ENCODE peak calls at places on chromosomes 7 and 10, in ten cellular contexts. D is suprapubic skin, L is ovary, U is sigmoid colon, P is K562, O is HepG2, V is stomach, Z is transverse colon, R is esophagus muscularis mucosa, K is H1. X is an unnamed sample. For H3K4me1 and H3K36me3, the result is how much of the 10 kb centered on the place peaks cover.

GRCh38 chr7:24740821-24741220 is 16.4 kb downstream of the GSDME start:
- DNase-seq in D (no peak), L (no peak), U (no peak), P (no peak), O (no peak), V (no peak), Z (no peak), R (peak), K (no peak), X (no peak)

GRCh38 chr7:98186452-98187137 is 24.6 kb upstream of the BHLHA15 start:
- DNase-seq in D (no peak), L (no peak), U (no peak), P (no peak), O (no peak), V (no peak), Z (no peak), R (no peak), K (no peak), X (no peak)

GRCh38 chr7:130273863-130274262 is 7.2 kb downstream of the CPA2 start:
- DNase-seq in D (no peak), L (no peak), U (no peak), P (no peak), O (no peak), V (no peak), Z (no peak), R (peak), K (no peak), X (no peak)

GRCh38 chr7:80060218-80060806 is 74.3 kb upstream of the GNAI1 start:
- DNase-seq in D (no peak), L (no peak), U (no peak), P (no peak), O (peak), V (no peak), Z (no peak), R (no peak), K (no peak), X (no peak)

GRCh38 chr10:126476256-126476655 is 88.0 kb upstream of the ADAM12 start:
- DNase-seq in D (no peak), L (no peak), U (no peak), P (no peak), O (no peak), V (no peak), Z (no peak), R (peak), K (peak), X (no peak)

GRCh38 chr7:94182721-94183120 is 178.6 kb upstream of the BET1 start:
- DNase-seq in D (no peak), L (no peak), U (no peak), P (no peak), O (no peak), V (no peak), Z (no peak), R (no peak), K (no peak), X (no peak)

GRCh38 chr10:2543142-2543886 is 524.0 kb upstream of the PFKP start:
- DNase-seq in D (no peak), L (no peak), U (no peak), P (no peak), O (no peak), V (no peak), Z (no peak), R (no peak), K (no peak), X (no peak)

GRCh38 chr7:151866028-151866427 is 10.9 kb downstream of the PRKAG2 start:
- DNase-seq in D (no peak), L (no peak), U (no peak), P (no peak), O (no peak), V (no peak), Z (no peak), R (no peak), K (no peak), X (no peak)

GRCh38 chr7:143884978-143885559 is 16.9 kb downstream of the TCAF1 start:
- DNase-seq in D (no peak), L (peak), U (peak), P (peak), O (no peak), V (no peak), Z (no peak), R (peak), K (peak), X (no peak)

GRCh38 chr7:131554880-131555516 is 1.4 kb downstream of the PODXL start:
- DNase-seq in D (no peak), L (no peak), U (no peak), P (no peak), O (no peak), V (no peak), Z (no peak), R (no peak), K (no peak), X (no peak)

GRCh38 chr7:96699219-96699871 is 10.3 kb downstream of the SEM1 start:
- DNase-seq in D (no peak), L (no peak), U (no peak), P (no peak), O (peak), V (no peak), Z (no peak), R (no peak), K (no peak), X (no peak)

GRCh38 chr7:152674860-152675760 is 831 bp downstream of the XRCC2 start:
- DNase-seq in D (no peak), L (no peak), U (no peak), P (peak), O (peak), V (no peak), Z (no peak), R (no peak), K (no peak), X (no peak)

GRCh38 chr7:127704211-127704610 is 52.2 kb downstream of the SND1 start:
- DNase-seq in D (no peak), L (no peak), U (no peak), P (no peak), O (no peak), V (no peak), Z (no peak), R (no peak), K (no peak), X (no peak)

GRCh38 chr7:139422126-139422525 is 61.3 kb downstream of the KLRG2 start:
- DNase-seq in D (no peak), L (no peak), U (peak), P (peak), O (no peak), V (no peak), Z (no peak), R (no peak), K (no peak), X (no peak)

GRCh38 chr7:155878250-155878649 is 66.0 kb upstream of the SHH start:
- DNase-seq in D (no peak), L (no peak), U (peak), P (no peak), O (no peak), V (no peak), Z (no peak), R (no peak), K (peak), X (no peak)

GRCh38 chr10:124636271-124636993 is 107.7 kb downstream of the FAM53B start:
- DNase-seq in D (no peak), L (no peak), U (no peak), P (no peak), O (no peak), V (no peak), Z (no peak), R (no peak), K (no peak), X (no peak)

GRCh38 chr10:7819126-7819470 is 793 bp downstream of the TAF3 start:
- DNase-seq in D (no peak), L (peak), U (no peak), P (peak), O (peak), V (peak), Z (peak), R (no peak), K (peak), X (no peak)

GRCh38 chr10:95697429-95697828 is 3.7 kb upstream of the TCTN3 start:
- DNase-seq in D (no peak), L (no peak), U (no peak), P (no peak), O (no peak), V (no peak), Z (no peak), R (no peak), K (no peak), X (peak)

GRCh38 chr7:121544726-121545125 is 148.6 kb upstream of the FAM3C start:
- DNase-seq in D (no peak), L (peak), U (no peak), P (no peak), O (peak), V (no peak), Z (no peak), R (no peak), K (no peak), X (no peak)

GRCh38 chr7:128037880-128038619 is 6.8 kb upstream of the LRRC4 start:
- DNase-seq in D (no peak), L (no peak), U (no peak), P (no peak), O (no peak), V (no peak), Z (no peak), R (no peak), K (no peak), X (no peak)

GRCh38 chr10:80407836-80408197 is 534 bp upstream of the PRXL2A start:
- DNase-seq in D (no peak), L (peak), U (no peak), P (no peak), O (peak), V (no peak), Z (peak), R (no peak), K (peak), X (no peak)

GRCh38 chr10:68075550-68076004 is 494 bp upstream of the HERC4 start:
- DNase-seq in D (no peak), L (no peak), U (no peak), P (no peak), O (no peak), V (no peak), Z (no peak), R (no peak), K (no peak), X (no peak)

GRCh38 chr10:580796-581195 is 108.7 kb downstream of the DIP2C start:
- DNase-seq in D (peak), L (no peak), U (no peak), P (no peak), O (no peak), V (no peak), Z (no peak), R (no peak), K (no peak), X (peak)

GRCh38 chr10:23094786-23095403 is 484 bp upstream of the MSRB2 start:
- DNase-seq in D (no peak), L (no peak), U (no peak), P (no peak), O (no peak), V (no peak), Z (no peak), R (no peak), K (no peak), X (no peak)

GRCh38 chr10:104485632-104486031 is 132.0 kb downstream of the CFAP58 start:
- DNase-seq in D (no peak), L (no peak), U (no peak), P (peak), O (no peak), V (no peak), Z (no peak), R (no peak), K (no peak), X (no peak)

GRCh38 chr10:62584216-62584615 is 210.0 kb downstream of the ZNF365 start:
- DNase-seq in D (no peak), L (no peak), U (no peak), P (no peak), O (no peak), V (no peak), Z (no peak), R (peak), K (no peak), X (no peak)

GRCh38 chr7:148419856-148420508 is 170.6 kb upstream of the C7orf33 start:
- DNase-seq in D (no peak), L (no peak), U (no peak), P (no peak), O (no peak), V (no peak), Z (no peak), R (no peak), K (no peak), X (no peak)

GRCh38 chr7:101518348-101518747 is 110.7 kb downstream of the MYL10 start:
- DNase-seq in D (no peak), L (no peak), U (no peak), P (no peak), O (no peak), V (no peak), Z (no peak), R (no peak), K (no peak), X (no peak)

GRCh38 chr7:28207486-28208158 is 27.0 kb upstream of the JAZF1 start:
- DNase-seq in D (no peak), L (no peak), U (no peak), P (no peak), O (no peak), V (no peak), Z (no peak), R (no peak), K (no peak), X (no peak)

GRCh38 chr10:129005804-129006203 is 461.2 kb upstream of the MGMT start:
- DNase-seq in D (no peak), L (no peak), U (no peak), P (no peak), O (no peak), V (no peak), Z (no peak), R (peak), K (no peak), X (no peak)

GRCh38 chr10:126253613-126254002 is 134.7 kb downstream of the ADAM12 start:
- DNase-seq in D (no peak), L (peak), U (no peak), P (no peak), O (no peak), V (no peak), Z (no peak), R (no peak), K (no peak), X (no peak)

GRCh38 chr7:157785486-157786186 is 448.8 kb downstream of the DNAJB6 start:
- DNase-seq in D (no peak), L (no peak), U (no peak), P (no peak), O (no peak), V (no peak), Z (no peak), R (no peak), K (no peak), X (no peak)

GRCh38 chr7:28343462-28343861 is 68.9 kb upstream of the CREB5 start:
- DNase-seq in D (no peak), L (no peak), U (no peak), P (no peak), O (no peak), V (no peak), Z (no peak), R (no peak), K (no peak), X (no peak)

GRCh38 chr7:16891874-16892620 is 10.3 kb upstream of the AGR3 start:
- DNase-seq in D (no peak), L (no peak), U (no peak), P (no peak), O (no peak), V (no peak), Z (no peak), R (no peak), K (no peak), X (no peak)

GRCh38 chr7:107103369-107103768 is 58.9 kb downstream of the PRKAR2B start:
- DNase-seq in D (no peak), L (no peak), U (no peak), P (no peak), O (no peak), V (no peak), Z (no peak), R (no peak), K (no peak), X (no peak)

GRCh38 chr7:33854178-33854577 is 51.2 kb upstream of the BMPER start:
- DNase-seq in D (no peak), L (no peak), U (no peak), P (no peak), O (no peak), V (no peak), Z (no peak), R (peak), K (no peak), X (no peak)

GRCh38 chr10:98361131-98361633 is 53.8 kb downstream of the PYROXD2 start:
- DNase-seq in D (peak), L (peak), U (peak), P (peak), O (no peak), V (peak), Z (peak), R (peak), K (no peak), X (peak)

GRCh38 chr10:2798340-2798739 is 269.0 kb upstream of the PFKP start:
- DNase-seq in D (no peak), L (no peak), U (no peak), P (no peak), O (no peak), V (no peak), Z (no peak), R (no peak), K (no peak), X (no peak)

DNA sequence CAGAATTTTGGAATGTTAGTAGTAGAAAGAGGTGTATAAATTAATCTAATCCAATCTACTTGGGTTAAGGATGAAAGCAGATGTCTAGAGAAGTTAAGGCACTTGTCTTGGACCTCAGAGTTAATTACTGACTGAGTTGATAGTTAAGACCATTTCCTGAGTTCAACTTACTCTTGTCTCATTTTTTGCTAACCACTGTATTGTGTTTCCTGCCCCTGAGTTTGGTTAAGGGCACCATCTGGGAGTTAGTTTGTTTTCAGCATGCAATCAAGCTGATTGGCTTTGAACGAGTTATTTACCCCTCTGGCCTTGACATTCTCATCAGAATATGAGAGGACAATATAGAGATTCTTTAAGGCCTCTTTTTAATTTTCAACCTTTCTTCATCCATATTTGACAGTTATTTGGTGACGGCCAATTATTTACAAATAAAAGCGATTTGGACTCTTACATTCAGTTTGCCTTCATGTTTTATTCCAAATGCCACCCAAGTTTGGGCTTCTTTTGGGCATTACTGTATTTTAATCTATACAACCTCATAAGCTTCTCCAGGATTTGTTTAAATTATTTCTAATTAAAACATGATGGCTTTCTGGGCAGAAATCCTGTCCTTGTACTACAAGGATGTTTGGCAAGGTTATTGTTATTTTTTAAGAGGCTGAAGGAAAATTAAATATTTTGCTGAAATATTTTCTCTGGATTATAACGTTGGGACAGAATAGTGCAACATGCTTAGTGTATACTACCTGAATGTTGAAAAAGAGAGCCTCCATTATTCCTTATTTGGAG is 225.0 kb downstream of the CACNB2 start:
- DNase-seq in D (no peak), L (no peak), U (no peak), P (no peak), O (no peak), V (no peak), Z (no peak), R (no peak), K (no peak), X (no peak)
- H3K4me1 ChIP-seq in D (under half), L (under half), U (under half), P (under half), O (under half), V (under half), Z (under half), R (half or more), K (under half), X (under half)

DNA sequence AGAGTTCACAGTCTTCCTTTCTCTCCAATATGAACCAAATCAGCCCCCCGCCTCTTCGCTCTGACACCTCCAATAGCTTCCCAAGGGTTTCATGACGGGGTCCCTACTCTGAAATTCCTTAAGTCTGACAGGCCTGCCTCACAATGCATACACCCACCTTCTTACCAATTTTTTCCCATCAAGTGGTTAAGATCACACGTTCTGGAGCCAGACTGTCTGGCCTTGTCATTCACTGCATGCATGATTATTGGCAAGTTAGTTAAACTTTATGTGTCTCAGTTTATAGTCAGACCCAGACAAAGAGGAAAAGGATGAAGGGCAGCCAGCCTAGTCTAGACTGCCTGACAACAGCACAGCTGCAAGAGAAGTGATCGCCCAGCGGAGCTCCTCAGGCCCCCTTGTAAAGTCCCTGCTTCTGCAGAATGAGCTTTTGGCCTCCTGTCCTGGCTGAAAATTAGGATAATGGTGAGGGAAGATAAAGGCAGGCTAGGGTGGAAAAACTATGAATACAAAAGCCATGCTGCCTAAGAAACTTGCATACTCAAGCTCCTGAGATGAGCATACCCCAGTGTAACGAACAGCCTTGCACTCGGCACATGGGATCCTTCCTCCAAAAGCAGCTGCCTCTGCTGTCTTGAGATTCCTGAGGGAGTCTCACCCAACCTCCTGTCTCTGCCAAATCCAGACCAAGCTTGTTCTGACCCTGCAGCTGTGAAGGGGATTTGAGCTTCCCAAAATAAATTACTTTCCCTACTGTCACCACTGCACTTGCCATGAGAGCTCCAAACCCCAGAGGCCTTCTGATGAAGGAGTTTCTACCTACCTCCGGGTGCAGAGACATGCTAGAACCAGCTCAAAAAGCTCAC is 26.6 kb upstream of the MRLN start:
- DNase-seq in D (no peak), L (no peak), U (no peak), P (no peak), O (no peak), V (no peak), Z (no peak), R (no peak), K (no peak), X (no peak)
- TF ChIP-seq EP300 in D (no peak), L (no peak), U (no peak), P (no peak), O (no peak), V (no peak), Z (no peak), R (no peak), K (no peak), X (no peak)

GRCh38 chr10:103428989-103429643 is 23.1 kb downstream of the CALHM2 start:
- DNase-seq in D (no peak), L (no peak), U (no peak), P (no peak), O (no peak), V (no peak), Z (no peak), R (no peak), K (no peak), X (no peak)

GRCh38 chr10:103433858-103434257 is 18.3 kb downstream of the CALHM2 start:
- DNase-seq in D (no peak), L (peak), U (no peak), P (no peak), O (no peak), V (no peak), Z (no peak), R (no peak), K (no peak), X (peak)

GRCh38 chr10:103427866-103428265 is 24.3 kb downstream of the CALHM2 start:
- DNase-seq in D (no peak), L (no peak), U (no peak), P (no peak), O (no peak), V (no peak), Z (no peak), R (no peak), K (no peak), X (no peak)

GRCh38 chr10:103429647-103430046 is 22.5 kb downstream of the CALHM2 start:
- DNase-seq in D (no peak), L (no peak), U (no peak), P (no peak), O (no peak), V (no peak), Z (no peak), R (no peak), K (no peak), X (no peak)

DNA sequence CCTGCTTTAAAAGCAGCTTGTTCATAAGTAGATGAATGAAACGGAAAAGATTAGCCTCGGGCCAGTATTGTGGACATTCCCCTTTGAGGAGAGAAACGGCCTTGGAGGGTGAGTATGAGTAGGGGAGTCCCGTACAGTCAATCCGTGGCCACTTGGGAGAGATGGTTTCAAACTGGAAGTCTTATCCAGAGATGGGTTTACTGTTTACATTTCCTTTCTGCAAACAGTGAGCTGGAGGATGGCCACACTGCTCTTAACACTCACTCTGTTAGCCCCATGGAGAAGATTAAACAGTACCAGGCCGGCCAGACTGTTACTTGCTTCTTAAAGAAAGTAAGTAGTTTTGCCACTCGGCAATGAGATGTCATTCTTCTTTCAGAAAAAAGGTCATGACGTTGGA is 20.3 kb downstream of the CALHM2 start:
- DNase-seq in D (no peak), L (no peak), U (no peak), P (no peak), O (peak), V (peak), Z (no peak), R (no peak), K (no peak), X (no peak)
- H3K36me3 ChIP-seq in D (half or more), L (under half), U (under half), P (half or more), O (half or more), V (under half), Z (under half), R (half or more), K (under half), X (half or more)

GRCh38 chr10:109902992-109903947 is 20.0 kb downstream of the XPNPEP1 start:
- DNase-seq in D (no peak), L (no peak), U (no peak), P (no peak), O (no peak), V (no peak), Z (no peak), R (no peak), K (no peak), X (no peak)
- H3K4me1 ChIP-seq in D (under half), L (under half), U (under half), P (under half), O (under half), V (under half), Z (under half), R (under half), K (under half), X (under half)